ENCODE peak calls at places on chromosomes 1 and 21, in four cellular contexts. One of them, this sample, is unnamed.

GRCh38 chr21:36839123-36839522 is 127.3 kb downstream of the HLCS start:
- DNase-seq in GM12878: no peak
- DNase-seq in HepG2: no peak
- DNase-seq in H1: no peak
- DNase-seq in this sample: no peak

GRCh38 chr1:64062529-64062928 is 140.9 kb upstream of the UBE2U start:
- DNase-seq in GM12878: no peak
- DNase-seq in HepG2: no peak
- DNase-seq in H1: no peak
- DNase-seq in this sample: no peak

GRCh38 chr1:244265507-244265906 is 186.2 kb downstream of the ADSS2 start:
- DNase-seq in GM12878: no peak
- DNase-seq in HepG2: no peak
- DNase-seq in H1: no peak
- DNase-seq in this sample: no peak

GRCh38 chr1:38071530-38072266 is 25.1 kb upstream of the POU3F1 start:
- DNase-seq in GM12878: no peak
- DNase-seq in HepG2: peak; percentile 17
- DNase-seq in H1: no peak
- DNase-seq in this sample: no peak

GRCh38 chr1:29783501-29784275 is 547.4 kb downstream of the PTPRU start:
- DNase-seq in GM12878: no peak
- DNase-seq in HepG2: no peak
- DNase-seq in H1: no peak
- DNase-seq in this sample: no peak

GRCh38 chr1:98981917-98982513 is 22.6 kb downstream of the PLPPR5 start:
- DNase-seq in GM12878: no peak
- DNase-seq in HepG2: no peak
- DNase-seq in H1: no peak
- DNase-seq in this sample: no peak

GRCh38 chr21:42454791-42455190 is 41.2 kb downstream of the RSPH1 start:
- DNase-seq in GM12878: no peak
- DNase-seq in HepG2: no peak
- DNase-seq in H1: no peak
- DNase-seq in this sample: no peak

GRCh38 chr1:70504176-70504820 is 93.2 kb downstream of the CTH start:
- DNase-seq in GM12878: peak; percentile 56
- DNase-seq in HepG2: peak; percentile 71
- DNase-seq in H1: no peak
- DNase-seq in this sample: no peak

GRCh38 chr1:228198977-228199590 is 8.8 kb upstream of the OBSCN start:
- DNase-seq in GM12878: no peak
- DNase-seq in HepG2: no peak
- DNase-seq in H1: no peak
- DNase-seq in this sample: no peak

GRCh38 chr1:84377480-84378095 is 20.7 kb upstream of the DNASE2B start:
- DNase-seq in GM12878: no peak
- DNase-seq in HepG2: no peak
- DNase-seq in H1: no peak
- DNase-seq in this sample: no peak

GRCh38 chr1:65769621-65770020 is 23.1 kb upstream of the PDE4B start:
- DNase-seq in GM12878: no peak
- DNase-seq in HepG2: no peak
- DNase-seq in H1: no peak
- DNase-seq in this sample: no peak

GRCh38 chr1:65772607-65773006 is 20.1 kb upstream of the PDE4B start:
- DNase-seq in GM12878: no peak
- DNase-seq in HepG2: no peak
- DNase-seq in H1: no peak
- DNase-seq in this sample: no peak

DNA sequence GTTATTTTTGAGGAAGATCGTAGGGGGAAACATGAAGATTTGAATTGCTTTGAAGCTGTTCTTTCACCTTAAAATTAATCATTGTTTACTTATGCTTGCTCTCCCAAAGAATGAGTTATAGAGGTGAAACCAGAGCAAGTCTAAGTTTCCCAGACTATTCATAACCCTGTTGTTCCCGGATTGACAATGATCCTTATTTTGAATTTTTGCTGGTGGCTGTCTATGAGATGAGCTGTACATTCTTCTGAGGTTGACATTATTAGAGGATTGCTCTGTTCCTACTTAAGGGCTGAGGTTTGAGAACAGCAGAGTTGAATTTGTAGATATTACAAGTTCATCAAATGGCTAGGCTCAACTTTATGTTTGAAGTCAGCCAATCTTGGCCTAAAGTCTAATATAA is 19.3 kb upstream of the PDE4B start:
- DNase-seq in GM12878: no peak
- DNase-seq in HepG2: no peak
- DNase-seq in H1: no peak
- DNase-seq in this sample: no peak
- TF ChIP-seq YY1 in GM12878: no peak
- TF ChIP-seq YY1 in HepG2: no peak
- TF ChIP-seq YY1 in H1: no peak
- TF ChIP-seq YY1 in this sample: no peak

DNA sequence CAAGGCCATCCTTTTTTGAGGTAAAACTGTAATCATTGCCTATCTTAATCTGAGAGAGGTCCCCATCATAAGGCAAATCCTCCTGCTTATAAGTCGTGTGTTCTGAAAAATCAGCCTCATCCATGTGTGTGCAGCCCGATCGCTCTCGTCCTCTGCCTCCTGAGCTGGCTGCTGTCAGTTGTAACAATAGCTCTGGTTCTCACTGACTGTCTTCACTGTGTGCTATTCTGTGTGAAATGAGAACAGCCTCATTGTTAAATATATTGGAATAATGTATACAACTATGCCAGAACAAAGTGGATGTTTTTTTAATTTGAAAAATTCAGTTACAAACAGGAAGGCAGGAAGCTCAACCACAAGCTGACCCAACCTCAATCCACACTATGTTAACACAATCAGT is 4.4 kb downstream of the AKNAD1 start:
- DNase-seq in GM12878: no peak
- DNase-seq in HepG2: no peak
- DNase-seq in H1: no peak
- DNase-seq in this sample: no peak
- H3K9ac ChIP-seq in GM12878: no peak overlapping the region
- H3K9ac ChIP-seq in HepG2: no peak overlapping the region
- H3K9ac ChIP-seq in H1: no peak overlapping the region
- H3K9ac ChIP-seq in this sample: no peak overlapping the region

DNA sequence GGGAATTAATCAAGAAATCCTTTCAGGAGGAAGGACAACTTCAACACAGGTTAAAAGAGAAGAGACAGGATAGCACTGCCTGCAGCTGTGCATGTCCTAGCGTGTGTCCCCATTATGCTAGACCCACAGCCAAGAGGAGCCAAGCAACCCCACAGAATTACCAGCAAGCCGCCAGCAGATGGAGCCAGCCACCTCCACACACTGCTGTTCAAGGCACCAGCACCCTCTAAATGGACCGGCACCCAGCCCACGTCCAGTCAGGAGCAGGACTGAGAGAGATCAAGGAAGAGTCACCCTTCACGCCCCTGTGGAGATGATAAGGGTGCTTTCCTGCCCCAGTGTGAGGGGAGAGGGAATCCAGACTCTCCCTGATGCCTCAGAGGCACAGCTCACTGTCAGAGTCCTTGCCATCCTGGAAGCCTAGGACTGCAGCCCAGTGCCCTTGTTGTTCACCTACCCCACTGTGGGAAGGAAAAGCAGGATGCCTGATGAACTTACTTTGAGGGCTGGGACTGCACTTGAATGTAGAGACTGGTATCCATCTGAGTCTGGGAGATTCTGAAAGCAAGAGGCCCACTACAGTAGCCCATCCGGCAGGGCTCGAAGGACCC is 37.1 kb upstream of the CTTNBP2NL start:
- DNase-seq in GM12878: no peak
- DNase-seq in HepG2: peak; percentile 30
- DNase-seq in H1: peak; percentile 41
- DNase-seq in this sample: peak; percentile 52
- TF ChIP-seq ZNF274 in GM12878: no peak
- TF ChIP-seq ZNF274 in HepG2: no peak
- TF ChIP-seq ZNF274 in H1: no peak
- TF ChIP-seq ZNF274 in this sample: no peak

GRCh38 chr21:40386301-40386911 is 460.6 kb downstream of the DSCAM start:
- DNase-seq in GM12878: no peak
- DNase-seq in HepG2: no peak
- DNase-seq in H1: peak; percentile 21
- DNase-seq in this sample: peak; percentile 70
- TF ChIP-seq YY1 in GM12878: no peak
- TF ChIP-seq YY1 in HepG2: no peak
- TF ChIP-seq YY1 in H1: no peak
- TF ChIP-seq YY1 in this sample: no peak

GRCh38 chr1:215845224-215845902 is 278.3 kb downstream of the KCTD3 start:
- DNase-seq in GM12878: no peak
- DNase-seq in HepG2: no peak
- DNase-seq in H1: no peak
- DNase-seq in this sample: no peak
- H3K9ac ChIP-seq in GM12878: no peak overlapping the region
- H3K9ac ChIP-seq in HepG2: no peak overlapping the region
- H3K9ac ChIP-seq in H1: no peak overlapping the region
- H3K9ac ChIP-seq in this sample: no peak overlapping the region

GRCh38 chr21:45551316-45551715 is 9.1 kb upstream of the SLC19A1 start:
- DNase-seq in GM12878: peak; percentile 35
- DNase-seq in HepG2: no peak
- DNase-seq in H1: no peak
- DNase-seq in this sample: no peak
- TF ChIP-seq ZNF274 in GM12878: no peak
- TF ChIP-seq ZNF274 in HepG2: no peak
- TF ChIP-seq ZNF274 in H1: no peak
- TF ChIP-seq ZNF274 in this sample: no peak

DNA sequence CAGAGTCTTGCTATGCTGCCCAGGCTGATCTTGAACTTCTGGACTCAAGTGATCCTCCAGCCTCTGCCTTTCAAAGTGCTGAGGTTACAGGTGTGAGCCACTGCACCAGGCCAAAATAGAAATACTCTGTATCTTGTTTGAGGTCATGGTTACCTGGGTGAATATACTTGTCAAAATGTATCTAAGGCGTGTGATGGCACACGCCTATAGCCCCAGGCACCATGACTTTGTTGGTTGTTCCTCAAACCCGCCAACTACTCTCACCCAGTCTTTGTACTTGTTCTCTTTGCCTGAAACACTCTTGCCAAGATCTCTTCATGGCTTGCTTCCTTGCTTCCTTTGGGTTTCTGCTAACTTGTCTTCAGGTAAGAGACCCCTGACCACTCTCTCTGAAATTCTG is 38.0 kb upstream of the RGS5 start:
- DNase-seq in GM12878: no peak
- DNase-seq in HepG2: no peak
- DNase-seq in H1: no peak
- DNase-seq in this sample: no peak
- TF ChIP-seq YY1 in GM12878: no peak
- TF ChIP-seq YY1 in HepG2: no peak
- TF ChIP-seq YY1 in H1: no peak
- TF ChIP-seq YY1 in this sample: no peak

GRCh38 chr1:235648954-235649721 is 446 bp downstream of the GNG4 start:
- DNase-seq in GM12878: no peak
- DNase-seq in HepG2: peak; percentile 37
- DNase-seq in H1: no peak
- DNase-seq in this sample: peak; percentile 79

GRCh38 chr1:235651170-235651806 is 1.7 kb upstream of the GNG4 start:
- DNase-seq in GM12878: no peak
- DNase-seq in HepG2: no peak
- DNase-seq in H1: no peak
- DNase-seq in this sample: no peak

GRCh38 chr1:235652364-235652763 is 2.8 kb upstream of the GNG4 start:
- DNase-seq in GM12878: no peak
- DNase-seq in HepG2: no peak
- DNase-seq in H1: no peak
- DNase-seq in this sample: no peak

GRCh38 chr1:235649722-235650163 is at the start of gene GNG4:
- DNase-seq in GM12878: no peak
- DNase-seq in HepG2: no peak
- DNase-seq in H1: no peak
- DNase-seq in this sample: no peak

DNA sequence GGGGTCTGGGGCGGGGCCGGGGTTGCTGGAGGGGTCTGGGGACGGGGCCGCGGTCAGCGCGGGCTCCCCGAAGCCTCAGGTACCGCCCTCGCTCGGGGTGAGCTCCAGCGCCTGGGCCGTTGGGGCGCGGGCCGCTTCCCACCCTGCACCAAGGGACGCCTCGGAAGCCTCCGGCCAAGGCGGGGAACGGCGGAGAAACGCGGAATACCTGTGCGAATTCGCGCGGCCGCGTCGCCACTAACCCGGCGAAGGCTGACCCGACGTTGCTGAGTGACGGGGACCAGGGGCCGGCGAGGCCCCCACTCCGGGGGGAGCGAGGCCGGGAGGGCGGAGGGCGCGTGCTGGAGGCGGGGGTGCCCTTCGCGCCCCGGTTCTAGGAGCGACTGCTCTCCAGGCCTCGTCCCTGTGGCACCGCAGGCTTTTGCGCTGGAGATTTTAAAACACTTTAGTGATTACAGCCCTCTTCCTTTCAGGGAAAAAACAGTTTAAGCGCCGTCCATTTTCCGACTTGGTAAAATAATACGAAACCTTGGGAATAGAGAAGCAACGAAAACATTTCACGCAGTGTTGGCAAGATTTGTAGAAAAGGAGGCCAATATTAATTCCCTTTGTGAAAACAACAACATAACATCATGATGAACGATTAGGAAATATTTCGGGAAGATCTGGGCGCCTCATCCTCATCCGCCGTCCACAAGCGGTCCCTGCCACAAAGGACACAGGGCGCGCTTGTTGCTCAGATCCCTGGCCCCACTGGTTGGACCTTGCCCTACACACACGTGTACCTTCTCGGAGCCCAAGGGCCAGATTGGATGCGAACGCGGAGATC is 971 bp upstream of the GNG4 start:
- DNase-seq in GM12878: no peak
- DNase-seq in HepG2: peak; percentile 90
- DNase-seq in H1: no peak
- DNase-seq in this sample: no peak
- H3K9ac ChIP-seq in GM12878: no peak overlapping the region
- H3K9ac ChIP-seq in HepG2: peak overlapping the region; percentile 96
- H3K9ac ChIP-seq in H1: peak overlapping the region; percentile 70
- H3K9ac ChIP-seq in this sample: peak overlapping the region; percentile 88

GRCh38 chr1:1763657-1764621 is 14.3 kb downstream of the NADK start:
- DNase-seq in GM12878: no peak
- DNase-seq in HepG2: no peak
- DNase-seq in H1: no peak
- DNase-seq in this sample: no peak
- TF ChIP-seq ZNF274 in GM12878: no peak
- TF ChIP-seq ZNF274 in HepG2: no peak
- TF ChIP-seq ZNF274 in H1: no peak
- TF ChIP-seq ZNF274 in this sample: no peak

This sample was measured in NT2/D1.